ENCODE peak calls at places on chromosomes 13 and 19, in ten cellular contexts. U is AG04450; D is aorta; W is brain microvascular endothelial cell; E is BJ; K is fibroblast of lung; P is effector memory CD4-positive, alpha-beta T cell; I is stomach; J is uterus; B is CD8-positive, alpha-beta memory T cell. F is an unnamed sample. For H3K27me3, the result is how much of the 10 kb centered on the place peaks cover.

GRCh38 chr19:35090160-35090794 is 25.3 kb upstream of the FXYD3 start:
- DNase-seq in U (no peak), D (no peak), W (peak), E (no peak), K (peak), P (no peak), I (peak), J (peak), B (no peak), F (peak)

GRCh38 chr19:38561658-38562057 is 56.1 kb downstream of the MAP4K1 start:
- DNase-seq in U (no peak), D (no peak), W (no peak), E (no peak), K (no peak), P (no peak), I (no peak), J (no peak), B (no peak), F (no peak)

GRCh38 chr19:16036397-16036925 is 39.8 kb upstream of the TPM4 start:
- DNase-seq in U (no peak), D (no peak), W (no peak), E (no peak), K (no peak), P (no peak), I (no peak), J (no peak), B (no peak), F (no peak)

GRCh38 chr13:40193290-40194203 is 472.9 kb downstream of the FOXO1 start:
- DNase-seq in U (no peak), D (peak), W (no peak), E (no peak), K (peak), P (no peak), I (no peak), J (peak), B (no peak), F (peak)

GRCh38 chr13:113169277-113170272 is 11.1 kb downstream of the PROZ start:
- DNase-seq in U (no peak), D (no peak), W (no peak), E (no peak), K (no peak), P (no peak), I (no peak), J (no peak), B (no peak), F (no peak)

GRCh38 chr19:42068756-42069571 is 1.0 kb downstream of the GRIK5 start:
- DNase-seq in U (no peak), D (no peak), W (no peak), E (no peak), K (no peak), P (no peak), I (no peak), J (no peak), B (no peak), F (no peak)

GRCh38 chr13:26872444-26873173 is 112.0 kb upstream of the GPR12 start:
- DNase-seq in U (no peak), D (peak), W (peak), E (no peak), K (no peak), P (no peak), I (peak), J (no peak), B (peak), F (peak)

GRCh38 chr19:51131780-51132680 is 7.3 kb downstream of the SIGLEC9 start:
- DNase-seq in U (peak), D (peak), W (peak), E (no peak), K (no peak), P (no peak), I (peak), J (no peak), B (no peak), F (peak)

GRCh38 chr13:58960909-58961308 is 1202.8 kb downstream of the DIAPH3 start:
- DNase-seq in U (no peak), D (no peak), W (no peak), E (no peak), K (peak), P (no peak), I (no peak), J (no peak), B (no peak), F (no peak)

GRCh38 chr19:38655148-38655824 is 7.8 kb downstream of the ACTN4 start:
- DNase-seq in U (no peak), D (no peak), W (no peak), E (no peak), K (peak), P (no peak), I (no peak), J (no peak), B (no peak), F (no peak)

GRCh38 chr19:2168619-2169424 is 5.1 kb downstream of the DOT1L start:
- DNase-seq in U (peak), D (peak), W (peak), E (peak), K (peak), P (peak), I (peak), J (peak), B (peak), F (peak)

GRCh38 chr19:41707502-41707812 is 969 bp upstream of the CEACAM5 start:
- DNase-seq in U (no peak), D (no peak), W (no peak), E (no peak), K (no peak), P (no peak), I (no peak), J (peak), B (no peak), F (no peak)

GRCh38 chr13:110275931-110276552 is 30.9 kb downstream of the COL4A1 start:
- DNase-seq in U (no peak), D (no peak), W (no peak), E (no peak), K (no peak), P (no peak), I (no peak), J (peak), B (no peak), F (no peak)

GRCh38 chr19:55118401-55118991 is 1.1 kb upstream of the PPP1R12C start:
- DNase-seq in U (no peak), D (peak), W (no peak), E (no peak), K (no peak), P (no peak), I (no peak), J (peak), B (no peak), F (no peak)

GRCh38 chr13:46684287-46685001 is 112.5 kb downstream of the ESD start:
- DNase-seq in U (no peak), D (no peak), W (no peak), E (no peak), K (peak), P (no peak), I (no peak), J (no peak), B (no peak), F (no peak)

GRCh38 chr19:19366691-19367396 is 38.6 kb upstream of the GATAD2A start:
- DNase-seq in U (peak), D (peak), W (peak), E (no peak), K (peak), P (peak), I (peak), J (peak), B (peak), F (peak)

GRCh38 chr13:78649997-78650724 is 8.8 kb downstream of the OBI1 start:
- DNase-seq in U (no peak), D (no peak), W (no peak), E (no peak), K (no peak), P (no peak), I (no peak), J (no peak), B (no peak), F (no peak)

GRCh38 chr19:18157465-18158063 is 4.6 kb downstream of the PIK3R2 start:
- DNase-seq in U (no peak), D (no peak), W (no peak), E (no peak), K (no peak), P (no peak), I (no peak), J (no peak), B (no peak), F (no peak)

GRCh38 chr13:111115051-111115840 is at the start of gene ARHGEF7:
- DNase-seq in U (no peak), D (no peak), W (no peak), E (no peak), K (peak), P (no peak), I (no peak), J (peak), B (no peak), F (no peak)

GRCh38 chr13:50222569-50223332 is 207.5 kb downstream of the KCNRG start:
- DNase-seq in U (no peak), D (peak), W (peak), E (peak), K (peak), P (no peak), I (peak), J (peak), B (peak), F (peak)

GRCh38 chr13:48761256-48761655 is 107.5 kb downstream of the CYSLTR2 start:
- DNase-seq in U (no peak), D (no peak), W (no peak), E (no peak), K (no peak), P (no peak), I (no peak), J (no peak), B (no peak), F (no peak)

GRCh38 chr13:79749985-79750551 is 269.1 kb downstream of the NDFIP2 start:
- DNase-seq in U (peak), D (peak), W (peak), E (peak), K (peak), P (no peak), I (no peak), J (peak), B (no peak), F (peak)

GRCh38 chr13:45781553-45782326 is 69.8 kb downstream of the SIAH3 start:
- DNase-seq in U (no peak), D (no peak), W (no peak), E (no peak), K (peak), P (no peak), I (peak), J (peak), B (no peak), F (peak)

GRCh38 chr19:511101-511841 is 4.0 kb downstream of the TPGS1 start:
- DNase-seq in U (no peak), D (peak), W (no peak), E (no peak), K (peak), P (peak), I (peak), J (no peak), B (peak), F (no peak)

GRCh38 chr13:113653264-113654174 is 4.5 kb downstream of the ATP4B start:
- DNase-seq in U (no peak), D (peak), W (no peak), E (no peak), K (no peak), P (no peak), I (peak), J (no peak), B (peak), F (no peak)

GRCh38 chr19:51124729-51125128 is at the start of gene SIGLEC9:
- DNase-seq in U (no peak), D (peak), W (no peak), E (no peak), K (no peak), P (no peak), I (no peak), J (no peak), B (no peak), F (no peak)

GRCh38 chr13:72508392-72508791 is 219.0 kb downstream of the MZT1 start:
- DNase-seq in U (no peak), D (no peak), W (no peak), E (no peak), K (no peak), P (no peak), I (no peak), J (no peak), B (no peak), F (no peak)

GRCh38 chr13:66348745-66349720 is 881.1 kb downstream of the PCDH9 start:
- DNase-seq in U (no peak), D (no peak), W (no peak), E (no peak), K (no peak), P (no peak), I (no peak), J (no peak), B (no peak), F (no peak)

GRCh38 chr19:6551607-6552450 is 21.0 kb downstream of the TNFSF9 start:
- DNase-seq in U (no peak), D (peak), W (no peak), E (no peak), K (peak), P (no peak), I (no peak), J (no peak), B (peak), F (no peak)

GRCh38 chr13:28628250-28628649 is 30.7 kb upstream of the POMP start:
- DNase-seq in U (no peak), D (no peak), W (no peak), E (no peak), K (no peak), P (no peak), I (no peak), J (no peak), B (no peak), F (no peak)
- H3K4me3 ChIP-seq in U (no peak), D (no peak), W (no peak), E (no peak), K (no peak), P (no peak), I (no peak), J (no peak), B (no peak), F (no peak)

GRCh38 chr19:11421607-11422098 is 2.5 kb upstream of the RGL3 start:
- DNase-seq in U (no peak), D (peak), W (no peak), E (no peak), K (no peak), P (no peak), I (peak), J (no peak), B (peak), F (no peak)

GRCh38 chr19:11422163-11423068 is 3.3 kb upstream of the RGL3 start:
- DNase-seq in U (no peak), D (peak), W (peak), E (peak), K (peak), P (peak), I (peak), J (peak), B (peak), F (no peak)

GRCh38 chr19:11420894-11421606 is 1.9 kb upstream of the RGL3 start:
- DNase-seq in U (no peak), D (peak), W (no peak), E (no peak), K (no peak), P (no peak), I (no peak), J (no peak), B (no peak), F (no peak)

GRCh38 chr19:11418518-11419506 is at the start of gene RGL3:
- DNase-seq in U (no peak), D (peak), W (no peak), E (no peak), K (no peak), P (no peak), I (peak), J (no peak), B (no peak), F (peak)

DNA sequence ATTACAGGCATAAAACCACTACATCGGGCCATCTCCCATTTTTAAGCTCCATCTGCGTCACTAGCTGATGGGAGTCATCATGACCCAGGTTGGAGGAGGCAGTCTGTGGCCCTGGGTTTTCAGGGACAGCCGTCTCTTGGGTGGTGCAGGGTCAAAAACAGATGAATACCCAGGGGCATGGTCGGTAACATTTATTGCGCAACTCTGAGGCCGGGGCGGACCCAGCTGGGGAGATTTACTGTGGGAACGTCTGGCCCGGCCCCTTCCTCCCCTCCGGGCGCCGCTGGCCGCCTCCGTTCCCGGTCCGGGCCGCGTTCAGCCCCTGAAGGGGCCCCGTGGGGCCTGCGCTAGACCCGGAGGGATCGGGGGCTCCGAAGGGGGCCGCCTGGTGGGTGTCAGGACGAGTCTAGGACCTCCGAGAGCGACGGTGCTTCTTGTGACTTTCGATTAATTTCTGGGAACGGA is 1.3 kb upstream of the RGL3 start:
- DNase-seq in U (no peak), D (peak), W (no peak), E (no peak), K (no peak), P (no peak), I (no peak), J (peak), B (no peak), F (no peak)
- H3K27me3 ChIP-seq in U (half or more), D (under half), W (half or more), E (under half), K (under half), P (half or more), I (under half), J (under half), B (under half), F (half or more)

GRCh38 chr13:95745752-95746151 is 68.8 kb downstream of the DNAJC3 start:
- DNase-seq in U (no peak), D (no peak), W (no peak), E (no peak), K (no peak), P (no peak), I (no peak), J (no peak), B (no peak), F (no peak)
- H3K4me3 ChIP-seq in U (no peak), D (no peak), W (no peak), E (no peak), K (no peak), P (no peak), I (no peak), J (no peak), B (no peak), F (no peak)

GRCh38 chr19:31164666-31165265 is 184.5 kb downstream of the TSHZ3 start:
- DNase-seq in U (no peak), D (no peak), W (no peak), E (no peak), K (peak), P (no peak), I (no peak), J (no peak), B (no peak), F (no peak)
- H3K27me3 ChIP-seq in U (under half), D (under half), W (under half), E (under half), K (under half), P (under half), I (under half), J (under half), B (under half), F (under half)

DNA sequence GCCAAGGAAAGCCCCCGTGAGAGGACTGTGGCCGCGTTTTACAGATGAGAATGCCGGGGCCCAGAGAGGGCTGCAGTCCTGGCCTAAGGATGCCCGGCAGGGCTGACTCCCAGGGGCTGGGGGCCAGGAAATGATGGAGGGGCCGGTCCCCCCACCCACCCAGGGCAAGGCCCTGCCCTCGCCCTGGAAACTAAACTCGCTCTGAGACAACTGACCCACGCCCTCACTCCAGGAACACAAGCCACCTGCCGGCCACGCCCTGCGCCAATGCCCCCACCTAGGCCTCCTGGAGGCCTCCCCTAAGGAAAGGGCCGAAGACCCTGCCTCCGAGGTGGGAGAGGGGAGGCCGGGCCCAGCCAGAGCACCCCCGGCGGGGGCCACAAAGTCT is 7.2 kb downstream of the ZBTB7A start:
- DNase-seq in U (no peak), D (no peak), W (no peak), E (no peak), K (no peak), P (no peak), I (peak), J (no peak), B (no peak), F (no peak)
- H3K4me3 ChIP-seq in U (no peak), D (no peak), W (no peak), E (peak), K (peak), P (no peak), I (peak), J (peak), B (peak), F (no peak)

DNA sequence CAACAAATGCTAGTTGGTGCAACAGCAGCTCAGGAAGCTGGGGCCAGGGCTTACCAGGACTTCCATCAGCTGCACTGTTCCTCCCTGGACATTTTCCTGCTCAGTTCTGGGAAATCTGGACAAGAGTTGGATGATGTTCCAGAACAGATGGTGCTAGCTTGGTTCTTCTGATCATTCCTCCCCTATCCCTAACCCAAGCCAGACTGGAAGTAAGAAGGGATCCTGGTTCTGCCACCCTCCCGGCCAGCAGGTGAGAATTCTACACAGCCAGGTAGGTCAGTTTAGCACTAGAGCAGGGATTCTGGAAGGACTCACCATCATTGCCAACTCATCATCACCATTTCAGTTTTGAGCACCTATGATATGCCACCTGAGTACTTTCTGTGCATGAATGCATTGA is 30.2 kb downstream of the CACNA1A start:
- DNase-seq in U (no peak), D (no peak), W (no peak), E (no peak), K (no peak), P (no peak), I (no peak), J (no peak), B (no peak), F (no peak)
- H3K27me3 ChIP-seq in U (under half), D (under half), W (under half), E (under half), K (under half), P (under half), I (under half), J (under half), B (under half), F (half or more)

GRCh38 chr13:51336746-51337145 is 2.7 kb upstream of the SERPINE3 start:
- DNase-seq in U (no peak), D (no peak), W (no peak), E (no peak), K (no peak), P (no peak), I (no peak), J (no peak), B (no peak), F (no peak)

GRCh38 chr13:51341804-51342203 is 2.3 kb downstream of the SERPINE3 start:
- DNase-seq in U (no peak), D (no peak), W (no peak), E (no peak), K (no peak), P (no peak), I (no peak), J (no peak), B (no peak), F (no peak)

GRCh38 chr13:51339952-51340732 is 651 bp downstream of the SERPINE3 start:
- DNase-seq in U (no peak), D (no peak), W (no peak), E (no peak), K (no peak), P (no peak), I (no peak), J (no peak), B (no peak), F (no peak)

GRCh38 chr13:51341232-51341631 is 1.7 kb downstream of the SERPINE3 start:
- DNase-seq in U (no peak), D (no peak), W (no peak), E (no peak), K (no peak), P (no peak), I (no peak), J (no peak), B (no peak), F (no peak)

DNA sequence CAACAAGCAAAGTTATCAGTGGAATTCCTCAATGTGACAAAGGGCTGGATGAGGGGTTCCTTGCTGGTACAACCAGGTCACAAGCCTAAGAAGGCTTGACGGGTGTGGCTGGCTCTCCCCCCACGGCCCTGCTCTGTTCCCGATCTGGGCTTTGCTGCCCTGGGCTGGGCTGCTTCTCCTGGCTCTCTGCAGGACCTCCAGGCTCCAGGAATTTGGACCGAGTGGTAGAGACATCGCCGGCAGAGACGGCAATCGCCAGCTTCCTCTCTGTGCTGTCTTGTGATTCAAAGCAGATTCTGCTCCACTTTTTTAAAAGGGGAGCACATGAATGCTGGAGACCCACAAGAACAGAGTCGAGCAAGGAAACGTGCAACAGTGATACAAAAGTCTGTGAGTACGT is at the start of gene SERPINE3:
- DNase-seq in U (no peak), D (no peak), W (no peak), E (no peak), K (no peak), P (no peak), I (no peak), J (no peak), B (no peak), F (no peak)
- H3K4me3 ChIP-seq in U (no peak), D (no peak), W (no peak), E (no peak), K (no peak), P (no peak), I (no peak), J (no peak), B (no peak), F (no peak)

GRCh38 chr19:30626567-30626966 is 254.4 kb downstream of the ZNF536 start:
- DNase-seq in U (no peak), D (no peak), W (no peak), E (no peak), K (no peak), P (no peak), I (no peak), J (no peak), B (no peak), F (no peak)
- H3K27me3 ChIP-seq in U (under half), D (under half), W (under half), E (under half), K (under half), P (under half), I (under half), J (under half), B (under half), F (under half)

GRCh38 chr13:57925250-57925649 is 293.7 kb downstream of the PCDH17 start:
- DNase-seq in U (no peak), D (no peak), W (no peak), E (no peak), K (peak), P (no peak), I (no peak), J (no peak), B (no peak), F (no peak)
- H3K4me3 ChIP-seq in U (no peak), D (no peak), W (no peak), E (no peak), K (no peak), P (no peak), I (no peak), J (no peak), B (no peak), F (no peak)